ENCODE peak calls at places on chromosomes 6 and 20, in ten cellular contexts. One of them, this sample, is unnamed.

GRCh38 chr6:138287144-138287955 is 69.1 kb upstream of the PBOV1 start:
- DNase-seq in KG1: no peak
- DNase-seq in ascending aorta: no peak
- DNase-seq in effector CD4-positive, alpha-beta T cell: peak
- DNase-seq in dermis blood vessel endothelial cell: peak
- DNase-seq in activated T-cell treated with anti-CD3 and anti-CD28 coated beads, Interleukin-2, amount 50 U/mL, for 72 hours: peak
- DNase-seq in hippocampal formation: no peak
- DNase-seq in NCI-H1694: peak
- DNase-seq in dorsolateral prefrontal cortex: no peak
- DNase-seq in NCI-H2171 treated with DMSO at 0.1 percent for 48 hours: peak
- DNase-seq in this sample: no peak

GRCh38 chr20:20070871-20071726 is 18.8 kb downstream of the CFAP61 start:
- DNase-seq in KG1: no peak
- DNase-seq in dorsolateral prefrontal cortex: no peak
- DNase-seq in effector CD4-positive, alpha-beta T cell: no peak
- DNase-seq in NCI-H2171 treated with DMSO at 0.1 percent for 48 hours: no peak
- DNase-seq in activated T-cell treated with anti-CD3 and anti-CD28 coated beads, Interleukin-2, amount 50 U/mL, for 72 hours: no peak
- DNase-seq in ascending aorta: no peak
- DNase-seq in NCI-H1694: no peak
- DNase-seq in dermis blood vessel endothelial cell: no peak
- DNase-seq in hippocampal formation: no peak
- DNase-seq in this sample: no peak

GRCh38 chr6:134063966-134064445 is 11.6 kb upstream of the SLC2A12 start:
- DNase-seq in effector CD4-positive, alpha-beta T cell: peak
- DNase-seq in KG1: peak
- DNase-seq in dorsolateral prefrontal cortex: peak
- DNase-seq in NCI-H1694: peak
- DNase-seq in hippocampal formation: peak
- DNase-seq in ascending aorta: no peak
- DNase-seq in dermis blood vessel endothelial cell: peak
- DNase-seq in NCI-H2171 treated with DMSO at 0.1 percent for 48 hours: peak
- DNase-seq in activated T-cell treated with anti-CD3 and anti-CD28 coated beads, Interleukin-2, amount 50 U/mL, for 72 hours: peak
- DNase-seq in this sample: peak

GRCh38 chr6:104537185-104537584 is 322.5 kb downstream of the HACE1 start:
- DNase-seq in NCI-H1694: no peak
- DNase-seq in dermis blood vessel endothelial cell: peak
- DNase-seq in KG1: no peak
- DNase-seq in NCI-H2171 treated with DMSO at 0.1 percent for 48 hours: no peak
- DNase-seq in ascending aorta: no peak
- DNase-seq in activated T-cell treated with anti-CD3 and anti-CD28 coated beads, Interleukin-2, amount 50 U/mL, for 72 hours: no peak
- DNase-seq in effector CD4-positive, alpha-beta T cell: no peak
- DNase-seq in hippocampal formation: no peak
- DNase-seq in dorsolateral prefrontal cortex: no peak
- DNase-seq in this sample: no peak

GRCh38 chr6:108359901-108360882 is 65.3 kb downstream of the AFG1L start:
- DNase-seq in activated T-cell treated with anti-CD3 and anti-CD28 coated beads, Interleukin-2, amount 50 U/mL, for 72 hours: no peak
- DNase-seq in effector CD4-positive, alpha-beta T cell: no peak
- DNase-seq in KG1: no peak
- DNase-seq in NCI-H1694: no peak
- DNase-seq in dorsolateral prefrontal cortex: no peak
- DNase-seq in hippocampal formation: no peak
- DNase-seq in NCI-H2171 treated with DMSO at 0.1 percent for 48 hours: no peak
- DNase-seq in dermis blood vessel endothelial cell: no peak
- DNase-seq in ascending aorta: no peak
- DNase-seq in this sample: no peak

GRCh38 chr20:32456869-32457421 is 98.8 kb downstream of the ASXL1 start:
- DNase-seq in hippocampal formation: peak
- DNase-seq in NCI-H1694: no peak
- DNase-seq in activated T-cell treated with anti-CD3 and anti-CD28 coated beads, Interleukin-2, amount 50 U/mL, for 72 hours: no peak
- DNase-seq in effector CD4-positive, alpha-beta T cell: no peak
- DNase-seq in ascending aorta: no peak
- DNase-seq in dorsolateral prefrontal cortex: peak
- DNase-seq in dermis blood vessel endothelial cell: peak
- DNase-seq in KG1: no peak
- DNase-seq in NCI-H2171 treated with DMSO at 0.1 percent for 48 hours: peak
- DNase-seq in this sample: peak

GRCh38 chr6:169188051-169188863 is 65.4 kb downstream of the THBS2 start:
- DNase-seq in dermis blood vessel endothelial cell: no peak
- DNase-seq in hippocampal formation: no peak
- DNase-seq in NCI-H2171 treated with DMSO at 0.1 percent for 48 hours: no peak
- DNase-seq in ascending aorta: no peak
- DNase-seq in KG1: no peak
- DNase-seq in dorsolateral prefrontal cortex: no peak
- DNase-seq in effector CD4-positive, alpha-beta T cell: no peak
- DNase-seq in activated T-cell treated with anti-CD3 and anti-CD28 coated beads, Interleukin-2, amount 50 U/mL, for 72 hours: peak
- DNase-seq in NCI-H1694: no peak
- DNase-seq in this sample: no peak

GRCh38 chr6:17938885-17939284 is 48.5 kb downstream of the KIF13A start:
- DNase-seq in dorsolateral prefrontal cortex: no peak
- DNase-seq in effector CD4-positive, alpha-beta T cell: no peak
- DNase-seq in dermis blood vessel endothelial cell: no peak
- DNase-seq in NCI-H1694: no peak
- DNase-seq in NCI-H2171 treated with DMSO at 0.1 percent for 48 hours: peak
- DNase-seq in ascending aorta: no peak
- DNase-seq in hippocampal formation: no peak
- DNase-seq in activated T-cell treated with anti-CD3 and anti-CD28 coated beads, Interleukin-2, amount 50 U/mL, for 72 hours: no peak
- DNase-seq in KG1: no peak
- DNase-seq in this sample: peak

GRCh38 chr6:129686941-129687627 is 22.9 kb downstream of the ARHGAP18 start:
- DNase-seq in activated T-cell treated with anti-CD3 and anti-CD28 coated beads, Interleukin-2, amount 50 U/mL, for 72 hours: peak
- DNase-seq in NCI-H2171 treated with DMSO at 0.1 percent for 48 hours: no peak
- DNase-seq in hippocampal formation: no peak
- DNase-seq in NCI-H1694: no peak
- DNase-seq in dorsolateral prefrontal cortex: no peak
- DNase-seq in KG1: peak
- DNase-seq in ascending aorta: no peak
- DNase-seq in effector CD4-positive, alpha-beta T cell: peak
- DNase-seq in dermis blood vessel endothelial cell: no peak
- DNase-seq in this sample: no peak

GRCh38 chr6:90217621-90218496 is 78.8 kb downstream of the BACH2 start:
- DNase-seq in KG1: no peak
- DNase-seq in hippocampal formation: no peak
- DNase-seq in dorsolateral prefrontal cortex: peak
- DNase-seq in NCI-H2171 treated with DMSO at 0.1 percent for 48 hours: no peak
- DNase-seq in effector CD4-positive, alpha-beta T cell: no peak
- DNase-seq in ascending aorta: no peak
- DNase-seq in dermis blood vessel endothelial cell: no peak
- DNase-seq in activated T-cell treated with anti-CD3 and anti-CD28 coated beads, Interleukin-2, amount 50 U/mL, for 72 hours: peak
- DNase-seq in NCI-H1694: no peak
- DNase-seq in this sample: no peak

GRCh38 chr6:107823047-107823557 is 1.0 kb downstream of the SCML4 start:
- DNase-seq in hippocampal formation: no peak
- DNase-seq in ascending aorta: no peak
- DNase-seq in activated T-cell treated with anti-CD3 and anti-CD28 coated beads, Interleukin-2, amount 50 U/mL, for 72 hours: peak
- DNase-seq in NCI-H1694: no peak
- DNase-seq in dorsolateral prefrontal cortex: no peak
- DNase-seq in NCI-H2171 treated with DMSO at 0.1 percent for 48 hours: no peak
- DNase-seq in KG1: peak
- DNase-seq in dermis blood vessel endothelial cell: no peak
- DNase-seq in effector CD4-positive, alpha-beta T cell: peak
- DNase-seq in this sample: no peak

GRCh38 chr6:2028457-2029038 is 216.9 kb downstream of the GMDS start:
- DNase-seq in ascending aorta: no peak
- DNase-seq in NCI-H1694: peak
- DNase-seq in effector CD4-positive, alpha-beta T cell: no peak
- DNase-seq in activated T-cell treated with anti-CD3 and anti-CD28 coated beads, Interleukin-2, amount 50 U/mL, for 72 hours: no peak
- DNase-seq in dorsolateral prefrontal cortex: no peak
- DNase-seq in dermis blood vessel endothelial cell: peak
- DNase-seq in KG1: peak
- DNase-seq in NCI-H2171 treated with DMSO at 0.1 percent for 48 hours: no peak
- DNase-seq in hippocampal formation: no peak
- DNase-seq in this sample: no peak

GRCh38 chr20:41014557-41015088 is 14.0 kb upstream of the TOP1 start:
- DNase-seq in hippocampal formation: no peak
- DNase-seq in NCI-H2171 treated with DMSO at 0.1 percent for 48 hours: peak
- DNase-seq in KG1: no peak
- DNase-seq in dorsolateral prefrontal cortex: no peak
- DNase-seq in dermis blood vessel endothelial cell: peak
- DNase-seq in activated T-cell treated with anti-CD3 and anti-CD28 coated beads, Interleukin-2, amount 50 U/mL, for 72 hours: no peak
- DNase-seq in effector CD4-positive, alpha-beta T cell: no peak
- DNase-seq in ascending aorta: no peak
- DNase-seq in NCI-H1694: no peak
- DNase-seq in this sample: peak

GRCh38 chr6:24766685-24767462 is 7.9 kb upstream of the GMNN start:
- DNase-seq in NCI-H2171 treated with DMSO at 0.1 percent for 48 hours: peak
- DNase-seq in effector CD4-positive, alpha-beta T cell: no peak
- DNase-seq in KG1: no peak
- DNase-seq in hippocampal formation: no peak
- DNase-seq in dorsolateral prefrontal cortex: no peak
- DNase-seq in activated T-cell treated with anti-CD3 and anti-CD28 coated beads, Interleukin-2, amount 50 U/mL, for 72 hours: no peak
- DNase-seq in NCI-H1694: no peak
- DNase-seq in dermis blood vessel endothelial cell: peak
- DNase-seq in ascending aorta: no peak
- DNase-seq in this sample: no peak

GRCh38 chr6:35190306-35190705 is 23.4 kb upstream of the SCUBE3 start:
- DNase-seq in KG1: no peak
- DNase-seq in ascending aorta: no peak
- DNase-seq in hippocampal formation: no peak
- DNase-seq in dorsolateral prefrontal cortex: no peak
- DNase-seq in dermis blood vessel endothelial cell: no peak
- DNase-seq in effector CD4-positive, alpha-beta T cell: no peak
- DNase-seq in activated T-cell treated with anti-CD3 and anti-CD28 coated beads, Interleukin-2, amount 50 U/mL, for 72 hours: no peak
- DNase-seq in NCI-H1694: no peak
- DNase-seq in NCI-H2171 treated with DMSO at 0.1 percent for 48 hours: no peak
- DNase-seq in this sample: no peak

GRCh38 chr20:50034567-50035170 is 51.9 kb downstream of the SNAI1 start:
- DNase-seq in activated T-cell treated with anti-CD3 and anti-CD28 coated beads, Interleukin-2, amount 50 U/mL, for 72 hours: no peak
- DNase-seq in NCI-H2171 treated with DMSO at 0.1 percent for 48 hours: no peak
- DNase-seq in dermis blood vessel endothelial cell: peak
- DNase-seq in NCI-H1694: peak
- DNase-seq in hippocampal formation: no peak
- DNase-seq in ascending aorta: peak
- DNase-seq in KG1: no peak
- DNase-seq in dorsolateral prefrontal cortex: no peak
- DNase-seq in effector CD4-positive, alpha-beta T cell: no peak
- DNase-seq in this sample: no peak

GRCh38 chr6:28488916-28489365 is 26.7 kb downstream of the GPX6 start:
- DNase-seq in dorsolateral prefrontal cortex: no peak
- DNase-seq in hippocampal formation: no peak
- DNase-seq in KG1: peak
- DNase-seq in NCI-H1694: peak
- DNase-seq in activated T-cell treated with anti-CD3 and anti-CD28 coated beads, Interleukin-2, amount 50 U/mL, for 72 hours: peak
- DNase-seq in dermis blood vessel endothelial cell: peak
- DNase-seq in ascending aorta: no peak
- DNase-seq in effector CD4-positive, alpha-beta T cell: no peak
- DNase-seq in NCI-H2171 treated with DMSO at 0.1 percent for 48 hours: peak
- DNase-seq in this sample: peak

GRCh38 chr6:124854338-124854922 is 107.8 kb upstream of the RNF217 start:
- DNase-seq in ascending aorta: no peak
- DNase-seq in activated T-cell treated with anti-CD3 and anti-CD28 coated beads, Interleukin-2, amount 50 U/mL, for 72 hours: no peak
- DNase-seq in effector CD4-positive, alpha-beta T cell: no peak
- DNase-seq in NCI-H1694: no peak
- DNase-seq in dermis blood vessel endothelial cell: no peak
- DNase-seq in hippocampal formation: no peak
- DNase-seq in NCI-H2171 treated with DMSO at 0.1 percent for 48 hours: peak
- DNase-seq in dorsolateral prefrontal cortex: no peak
- DNase-seq in KG1: no peak
- DNase-seq in this sample: no peak

GRCh38 chr6:136464874-136465273 is 85.3 kb downstream of the MAP7 start:
- DNase-seq in NCI-H1694: peak
- DNase-seq in effector CD4-positive, alpha-beta T cell: no peak
- DNase-seq in hippocampal formation: no peak
- DNase-seq in ascending aorta: no peak
- DNase-seq in activated T-cell treated with anti-CD3 and anti-CD28 coated beads, Interleukin-2, amount 50 U/mL, for 72 hours: no peak
- DNase-seq in dorsolateral prefrontal cortex: no peak
- DNase-seq in dermis blood vessel endothelial cell: no peak
- DNase-seq in KG1: no peak
- DNase-seq in NCI-H2171 treated with DMSO at 0.1 percent for 48 hours: no peak
- DNase-seq in this sample: no peak

GRCh38 chr20:14879020-14879697 is 541.7 kb upstream of the FLRT3 start:
- DNase-seq in NCI-H1694: no peak
- DNase-seq in hippocampal formation: no peak
- DNase-seq in effector CD4-positive, alpha-beta T cell: no peak
- DNase-seq in ascending aorta: no peak
- DNase-seq in KG1: no peak
- DNase-seq in dorsolateral prefrontal cortex: no peak
- DNase-seq in activated T-cell treated with anti-CD3 and anti-CD28 coated beads, Interleukin-2, amount 50 U/mL, for 72 hours: no peak
- DNase-seq in NCI-H2171 treated with DMSO at 0.1 percent for 48 hours: no peak
- DNase-seq in dermis blood vessel endothelial cell: peak
- DNase-seq in this sample: no peak

GRCh38 chr6:16243055-16243454 is 4.7 kb downstream of the GMPR start:
- DNase-seq in NCI-H1694: no peak
- DNase-seq in ascending aorta: peak
- DNase-seq in dorsolateral prefrontal cortex: no peak
- DNase-seq in hippocampal formation: peak
- DNase-seq in dermis blood vessel endothelial cell: peak
- DNase-seq in KG1: no peak
- DNase-seq in NCI-H2171 treated with DMSO at 0.1 percent for 48 hours: no peak
- DNase-seq in activated T-cell treated with anti-CD3 and anti-CD28 coated beads, Interleukin-2, amount 50 U/mL, for 72 hours: no peak
- DNase-seq in effector CD4-positive, alpha-beta T cell: no peak
- DNase-seq in this sample: no peak

GRCh38 chr6:111600588-111601440 is 4.9 kb downstream of the TRAF3IP2 start:
- DNase-seq in NCI-H1694: no peak
- DNase-seq in effector CD4-positive, alpha-beta T cell: no peak
- DNase-seq in activated T-cell treated with anti-CD3 and anti-CD28 coated beads, Interleukin-2, amount 50 U/mL, for 72 hours: no peak
- DNase-seq in ascending aorta: no peak
- DNase-seq in hippocampal formation: no peak
- DNase-seq in dorsolateral prefrontal cortex: no peak
- DNase-seq in NCI-H2171 treated with DMSO at 0.1 percent for 48 hours: no peak
- DNase-seq in KG1: no peak
- DNase-seq in dermis blood vessel endothelial cell: peak
- DNase-seq in this sample: no peak

GRCh38 chr6:149081281-149081680 is 236.2 kb upstream of the TAB2 start:
- DNase-seq in dermis blood vessel endothelial cell: no peak
- DNase-seq in activated T-cell treated with anti-CD3 and anti-CD28 coated beads, Interleukin-2, amount 50 U/mL, for 72 hours: no peak
- DNase-seq in NCI-H1694: no peak
- DNase-seq in dorsolateral prefrontal cortex: no peak
- DNase-seq in hippocampal formation: no peak
- DNase-seq in KG1: no peak
- DNase-seq in effector CD4-positive, alpha-beta T cell: no peak
- DNase-seq in ascending aorta: no peak
- DNase-seq in NCI-H2171 treated with DMSO at 0.1 percent for 48 hours: no peak
- DNase-seq in this sample: no peak

GRCh38 chr6:114342086-114342825 is 567 bp downstream of the HS3ST5 start:
- DNase-seq in effector CD4-positive, alpha-beta T cell: no peak
- DNase-seq in NCI-H1694: no peak
- DNase-seq in NCI-H2171 treated with DMSO at 0.1 percent for 48 hours: peak
- DNase-seq in hippocampal formation: peak
- DNase-seq in activated T-cell treated with anti-CD3 and anti-CD28 coated beads, Interleukin-2, amount 50 U/mL, for 72 hours: no peak
- DNase-seq in dermis blood vessel endothelial cell: peak
- DNase-seq in ascending aorta: no peak
- DNase-seq in dorsolateral prefrontal cortex: peak
- DNase-seq in KG1: no peak
- DNase-seq in this sample: peak

GRCh38 chr20:63734946-63735858 is 1.3 kb upstream of the LIME1 start:
- DNase-seq in activated T-cell treated with anti-CD3 and anti-CD28 coated beads, Interleukin-2, amount 50 U/mL, for 72 hours: no peak
- DNase-seq in NCI-H2171 treated with DMSO at 0.1 percent for 48 hours: no peak
- DNase-seq in effector CD4-positive, alpha-beta T cell: no peak
- DNase-seq in ascending aorta: no peak
- DNase-seq in dermis blood vessel endothelial cell: no peak
- DNase-seq in dorsolateral prefrontal cortex: no peak
- DNase-seq in hippocampal formation: peak
- DNase-seq in NCI-H1694: peak
- DNase-seq in KG1: no peak
- DNase-seq in this sample: no peak

GRCh38 chr6:45187841-45188240 is 140.3 kb upstream of the RUNX2 start:
- DNase-seq in NCI-H2171 treated with DMSO at 0.1 percent for 48 hours: no peak
- DNase-seq in NCI-H1694: no peak
- DNase-seq in effector CD4-positive, alpha-beta T cell: no peak
- DNase-seq in dermis blood vessel endothelial cell: no peak
- DNase-seq in dorsolateral prefrontal cortex: no peak
- DNase-seq in KG1: no peak
- DNase-seq in ascending aorta: no peak
- DNase-seq in activated T-cell treated with anti-CD3 and anti-CD28 coated beads, Interleukin-2, amount 50 U/mL, for 72 hours: peak
- DNase-seq in hippocampal formation: no peak
- DNase-seq in this sample: no peak